ENCODE peak calls at places on chromosomes 13 and 19, in nine cellular contexts. P is lower lobe of right lung; F is WTC11; X is CD4-positive, alpha-beta T cell; E is ascending aorta; I is bronchial epithelial cell; W is endodermal cell; C is neural progenitor cell; Q is fibroblast of mammary gland. O is an unnamed sample.

GRCh38 chr13:85261757-85262346 is 537.4 kb downstream of the SLITRK6 start:
- DNase-seq in Q (peak; percentile 0), P (no peak), I (peak; percentile 26), E (no peak), C (no peak), F (no peak), X (no peak), W (no peak), O (no peak)

GRCh38 chr19:588093-588742 is 1.5 kb upstream of the HCN2 start:
- DNase-seq in F (peak; percentile 90), C (peak; percentile 89), X (peak; percentile 46), Q (peak; percentile 69), P (peak; percentile 69), I (peak; percentile 49), E (no peak), W (peak; percentile 96), O (no peak)

GRCh38 chr19:45340232-45340898 is at the start of gene KLC3:
- DNase-seq in W (peak; percentile 90), F (peak; percentile 66), P (peak; percentile 59), Q (no peak), E (no peak), C (peak; percentile 76), X (peak; percentile 7), I (peak; percentile 29), O (no peak)

GRCh38 chr13:75458696-75459422 is 23.1 kb downstream of the TBC1D4 start:
- DNase-seq in C (peak; percentile 4), I (no peak), X (no peak), E (no peak), W (peak; percentile 59), P (peak; percentile 58), F (peak; percentile 21), Q (no peak), O (no peak)

GRCh38 chr13:102236830-102237621 is 164.8 kb downstream of the FGF14 start:
- DNase-seq in E (no peak), Q (no peak), X (no peak), P (no peak), I (no peak), W (peak; percentile 59), F (no peak), C (peak; percentile 39), O (no peak)

GRCh38 chr13:60095300-60095699 is 68.4 kb downstream of the DIAPH3 start:
- DNase-seq in I (no peak), F (no peak), P (no peak), E (no peak), W (no peak), X (no peak), Q (no peak), C (no peak), O (no peak)

GRCh38 chr13:22252281-22252830 is 581.5 kb downstream of the FGF9 start:
- DNase-seq in I (no peak), P (no peak), X (no peak), C (no peak), E (no peak), Q (no peak), W (no peak), F (no peak), O (no peak)

GRCh38 chr19:56294557-56294956 is 20.1 kb downstream of the ZSCAN5A start:
- DNase-seq in C (peak; percentile 28), P (no peak), Q (peak; percentile 33), W (no peak), I (peak; percentile 83), E (no peak), X (no peak), F (no peak), O (no peak)

GRCh38 chr13:50847501-50847900 is 4.0 kb upstream of the DLEU7 start:
- DNase-seq in P (no peak), W (no peak), I (no peak), C (no peak), X (no peak), E (no peak), F (no peak), Q (no peak), O (no peak)

GRCh38 chr13:111074826-111075225 is 40.3 kb upstream of the ARHGEF7 start:
- DNase-seq in E (no peak), I (no peak), P (no peak), C (no peak), F (no peak), X (no peak), W (no peak), Q (peak; percentile 41), O (no peak)

GRCh38 chr13:44307844-44308243 is 65.8 kb upstream of the SERP2 start:
- DNase-seq in X (no peak), F (no peak), E (peak; percentile 62), P (no peak), W (no peak), Q (no peak), I (peak; percentile 66), C (no peak), O (no peak)

DNA sequence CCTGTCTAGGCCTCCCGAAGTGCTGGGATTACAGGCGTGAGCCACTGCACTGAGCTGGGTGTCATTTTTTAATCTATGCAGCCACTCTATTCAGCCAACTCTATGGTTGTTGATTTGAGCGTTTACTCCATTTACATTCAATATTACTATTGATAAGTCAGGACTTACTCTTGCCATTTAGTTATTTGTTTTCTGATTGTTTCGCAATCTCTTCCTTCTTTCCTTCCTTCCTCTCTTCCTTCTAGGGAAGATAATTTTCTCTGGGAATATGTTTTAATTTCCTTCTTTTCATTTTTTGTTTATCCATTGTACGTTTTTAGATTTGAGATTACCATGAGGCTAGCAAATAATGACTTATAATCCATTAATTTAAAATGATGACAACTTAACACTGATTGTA is 2056.0 kb downstream of the OLFM4 start:
- DNase-seq in I (no peak), C (no peak), P (no peak), Q (no peak), W (no peak), F (no peak), E (no peak), X (no peak), O (no peak)
- TF ChIP-seq CTCF in I (no peak), C (no peak), P (no peak), Q (no peak), W (no peak), F (no peak), E (no peak), X (no peak), O (no peak)

GRCh38 chr19:41000310-41000737 is 9.2 kb downstream of the CYP2B6 start:
- DNase-seq in I (peak; percentile 64), X (no peak), Q (no peak), E (no peak), P (no peak), F (no peak), W (no peak), C (no peak), O (no peak)

GRCh38 chr19:41001243-41001971 is 10.3 kb downstream of the CYP2B6 start:
- DNase-seq in F (peak; percentile 24), X (no peak), I (no peak), C (peak; percentile 11), E (no peak), W (peak; percentile 50), P (no peak), Q (no peak), O (no peak)
- TF ChIP-seq CTCF in F (no peak), X (no peak), I (no peak), C (peak; percentile 28), E (no peak), W (peak; percentile 52), P (no peak), Q (no peak), O (no peak)

GRCh38 chr19:18438331-18439024 is 545 bp upstream of the ISYNA1 start:
- DNase-seq in Q (no peak), P (no peak), I (peak; percentile 49), F (peak; percentile 66), W (peak; percentile 92), C (peak; percentile 73), X (no peak), E (peak; percentile 86), O (no peak)

GRCh38 chr19:18439910-18440237 is 1.9 kb upstream of the ISYNA1 start:
- DNase-seq in C (no peak), I (no peak), W (no peak), Q (no peak), P (no peak), E (no peak), X (no peak), F (no peak), O (no peak)

GRCh38 chr19:18440421-18440877 is 2.5 kb upstream of the ISYNA1 start:
- DNase-seq in P (no peak), X (no peak), F (peak; percentile 62), Q (no peak), E (no peak), W (peak; percentile 80), I (peak; percentile 8), C (no peak), O (no peak)

GRCh38 chr19:18437481-18438330 is at the start of gene ISYNA1:
- DNase-seq in E (no peak), C (peak; percentile 85), F (peak; percentile 74), I (no peak), X (peak; percentile 44), Q (no peak), P (peak; percentile 72), W (peak; percentile 91), O (no peak)

GRCh38 chr19:18439025-18439909 is 1.3 kb upstream of the ISYNA1 start:
- DNase-seq in Q (peak; percentile 54), E (no peak), F (no peak), X (no peak), I (peak; percentile 71), W (peak; percentile 58), C (peak; percentile 76), P (no peak), O (no peak)
- TF ChIP-seq CTCF in Q (no peak), E (no peak), F (no peak), X (no peak), I (no peak), W (peak; percentile 55), C (peak; percentile 32), P (no peak), O (no peak)

GRCh38 chr19:13848811-13849241 is 28.1 kb upstream of the NANOS3 start:
- DNase-seq in E (no peak), X (no peak), F (no peak), Q (no peak), C (no peak), W (no peak), I (no peak), P (no peak), O (no peak)

GRCh38 chr19:13849991-13850909 is 26.7 kb upstream of the NANOS3 start:
- DNase-seq in F (peak; percentile 79), C (peak; percentile 87), X (peak; percentile 51), Q (peak; percentile 62), P (peak; percentile 91), I (no peak), E (peak; percentile 90), W (peak; percentile 91), O (no peak)

GRCh38 chr19:13850910-13851753 is 25.8 kb upstream of the NANOS3 start:
- DNase-seq in F (no peak), X (peak; percentile 60), Q (peak; percentile 91), W (peak; percentile 89), E (peak; percentile 97), C (no peak), I (peak; percentile 85), P (peak; percentile 91), O (peak; percentile 81)

GRCh38 chr19:13847900-13848677 is 28.8 kb upstream of the NANOS3 start:
- DNase-seq in P (no peak), C (no peak), F (no peak), X (no peak), E (no peak), W (no peak), Q (no peak), I (no peak), O (no peak)

GRCh38 chr19:13849277-13849676 is 27.7 kb upstream of the NANOS3 start:
- DNase-seq in Q (no peak), W (no peak), X (no peak), I (no peak), E (no peak), F (no peak), P (no peak), C (no peak), O (no peak)
- TF ChIP-seq CTCF in Q (no peak), W (no peak), X (no peak), I (no peak), E (no peak), F (no peak), P (no peak), C (no peak), O (no peak)

O was measured in omental fat pad.